ENCODE peak calls at places on chromosome 12, in seven cellular contexts. One of them, this sample, is unnamed.
A peak's percentile ranks its signal among the peaks of the same experiment; 100 is the strongest.

GRCh38 chr12:124437621-124438414 is 129.6 kb downstream of the NCOR2 start:
- DNase-seq in tibial artery: no peak
- DNase-seq in right cardiac atrium: no peak
- DNase-seq in adrenal gland: no peak
- DNase-seq in cardiac muscle cell: no peak
- DNase-seq in CD8-positive, alpha-beta memory T cell: no peak
- DNase-seq in neural progenitor cell: peak; percentile 59
- DNase-seq in this sample: no peak

GRCh38 chr12:87924149-87924548 is 105.1 kb downstream of the C12orf50 start:
- DNase-seq in tibial artery: no peak
- DNase-seq in right cardiac atrium: no peak
- DNase-seq in adrenal gland: no peak
- DNase-seq in cardiac muscle cell: no peak
- DNase-seq in CD8-positive, alpha-beta memory T cell: no peak
- DNase-seq in neural progenitor cell: no peak
- DNase-seq in this sample: no peak

GRCh38 chr12:75208851-75209781 is 523 bp downstream of the KCNC2 start:
- DNase-seq in tibial artery: no peak
- DNase-seq in right cardiac atrium: no peak
- DNase-seq in adrenal gland: peak; percentile 19
- DNase-seq in cardiac muscle cell: peak; percentile 34
- DNase-seq in CD8-positive, alpha-beta memory T cell: no peak
- DNase-seq in neural progenitor cell: peak; percentile 85
- DNase-seq in this sample: peak; percentile 48

GRCh38 chr12:28489256-28489655 is 299.0 kb downstream of the CCDC91 start:
- DNase-seq in tibial artery: no peak
- DNase-seq in right cardiac atrium: no peak
- DNase-seq in adrenal gland: no peak
- DNase-seq in cardiac muscle cell: peak; percentile 67
- DNase-seq in CD8-positive, alpha-beta memory T cell: no peak
- DNase-seq in neural progenitor cell: no peak
- DNase-seq in this sample: no peak

GRCh38 chr12:124397807-124398577 is 103.1 kb downstream of the RFLNA start:
- DNase-seq in tibial artery: no peak
- DNase-seq in right cardiac atrium: peak; percentile 57
- DNase-seq in adrenal gland: peak; percentile 67
- DNase-seq in cardiac muscle cell: peak; percentile 76
- DNase-seq in CD8-positive, alpha-beta memory T cell: no peak
- DNase-seq in neural progenitor cell: no peak
- DNase-seq in this sample: no peak

GRCh38 chr12:24079083-24079482 is 129.6 kb upstream of the SOX5 start:
- DNase-seq in tibial artery: no peak
- DNase-seq in right cardiac atrium: no peak
- DNase-seq in adrenal gland: no peak
- DNase-seq in cardiac muscle cell: no peak
- DNase-seq in CD8-positive, alpha-beta memory T cell: no peak
- DNase-seq in neural progenitor cell: no peak
- DNase-seq in this sample: no peak

GRCh38 chr12:3692616-3693365 is 60.1 kb downstream of the CRACR2A start:
- DNase-seq in tibial artery: no peak
- DNase-seq in right cardiac atrium: no peak
- DNase-seq in adrenal gland: no peak
- DNase-seq in cardiac muscle cell: no peak
- DNase-seq in CD8-positive, alpha-beta memory T cell: no peak
- DNase-seq in neural progenitor cell: no peak
- DNase-seq in this sample: no peak

GRCh38 chr12:62588916-62589315 is 122.3 kb downstream of the MON2 start:
- DNase-seq in tibial artery: no peak
- DNase-seq in right cardiac atrium: no peak
- DNase-seq in adrenal gland: no peak
- DNase-seq in cardiac muscle cell: no peak
- DNase-seq in CD8-positive, alpha-beta memory T cell: no peak
- DNase-seq in neural progenitor cell: no peak
- DNase-seq in this sample: no peak

GRCh38 chr12:25269701-25270100 is 19.0 kb upstream of the KRAS start:
- DNase-seq in tibial artery: no peak
- DNase-seq in right cardiac atrium: no peak
- DNase-seq in adrenal gland: no peak
- DNase-seq in cardiac muscle cell: no peak
- DNase-seq in CD8-positive, alpha-beta memory T cell: no peak
- DNase-seq in neural progenitor cell: no peak
- DNase-seq in this sample: no peak

GRCh38 chr12:32559434-32559833 is 119.7 kb upstream of the DNM1L start:
- DNase-seq in tibial artery: no peak
- DNase-seq in right cardiac atrium: no peak
- DNase-seq in adrenal gland: no peak
- DNase-seq in cardiac muscle cell: no peak
- DNase-seq in CD8-positive, alpha-beta memory T cell: no peak
- DNase-seq in neural progenitor cell: no peak
- DNase-seq in this sample: no peak

GRCh38 chr12:106745181-106745745 is 29.2 kb upstream of the RIC8B start:
- DNase-seq in tibial artery: no peak
- DNase-seq in right cardiac atrium: no peak
- DNase-seq in adrenal gland: no peak
- DNase-seq in cardiac muscle cell: no peak
- DNase-seq in CD8-positive, alpha-beta memory T cell: no peak
- DNase-seq in neural progenitor cell: no peak
- DNase-seq in this sample: no peak

DNA sequence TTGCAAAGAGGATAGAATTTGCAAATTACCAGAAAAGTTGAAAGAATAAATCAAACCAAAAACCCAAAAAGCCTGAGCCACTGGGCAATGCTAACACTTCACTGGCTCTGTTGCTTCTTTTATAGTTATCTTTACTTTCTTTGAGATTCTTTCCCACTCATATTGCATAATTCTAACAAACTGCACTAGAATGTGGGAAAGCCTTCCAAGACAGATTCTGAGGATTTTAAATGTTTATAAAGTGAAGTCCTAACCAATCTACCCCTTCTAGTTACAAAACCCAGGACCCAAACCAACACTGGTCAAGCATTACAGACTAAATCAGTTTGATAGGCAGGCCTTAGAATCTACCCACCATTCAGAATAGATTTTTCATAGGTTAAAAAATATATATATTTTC is 150.9 kb downstream of the MED13L start:
- DNase-seq in tibial artery: no peak
- DNase-seq in right cardiac atrium: no peak
- DNase-seq in adrenal gland: no peak
- DNase-seq in cardiac muscle cell: peak; percentile 54
- DNase-seq in CD8-positive, alpha-beta memory T cell: no peak
- DNase-seq in neural progenitor cell: no peak
- DNase-seq in this sample: no peak
- H3K4me1 ChIP-seq in tibial artery: peaks cover 100% of the 10 kb centered on the region
- H3K4me1 ChIP-seq in right cardiac atrium: peaks cover 8% of the 10 kb centered on the region
- H3K4me1 ChIP-seq in adrenal gland: peaks cover 65% of the 10 kb centered on the region
- H3K4me1 ChIP-seq in cardiac muscle cell: peaks cover 70% of the 10 kb centered on the region
- H3K4me1 ChIP-seq in CD8-positive, alpha-beta memory T cell: peaks cover 24% of the 10 kb centered on the region
- H3K4me1 ChIP-seq in neural progenitor cell: peaks cover 36% of the 10 kb centered on the region
- H3K4me1 ChIP-seq in this sample: peaks cover 4% of the 10 kb centered on the region

GRCh38 chr12:9143137-9143536 is 27.4 kb upstream of the A2M start:
- DNase-seq in tibial artery: no peak
- DNase-seq in right cardiac atrium: no peak
- DNase-seq in adrenal gland: no peak
- DNase-seq in cardiac muscle cell: no peak
- DNase-seq in CD8-positive, alpha-beta memory T cell: no peak
- DNase-seq in neural progenitor cell: no peak
- DNase-seq in this sample: no peak
- H3K9me3 ChIP-seq in tibial artery: peaks cover 9% of the 10 kb centered on the region
- H3K9me3 ChIP-seq in right cardiac atrium: peaks cover 3% of the 10 kb centered on the region
- H3K9me3 ChIP-seq in adrenal gland: peaks cover 8% of the 10 kb centered on the region
- H3K9me3 ChIP-seq in cardiac muscle cell: no peaks in the 10 kb centered on the region
- H3K9me3 ChIP-seq in CD8-positive, alpha-beta memory T cell: no peaks in the 10 kb centered on the region
- H3K9me3 ChIP-seq in neural progenitor cell: peaks cover 14% of the 10 kb centered on the region
- H3K9me3 ChIP-seq in this sample: no peaks in the 10 kb centered on the region

DNA sequence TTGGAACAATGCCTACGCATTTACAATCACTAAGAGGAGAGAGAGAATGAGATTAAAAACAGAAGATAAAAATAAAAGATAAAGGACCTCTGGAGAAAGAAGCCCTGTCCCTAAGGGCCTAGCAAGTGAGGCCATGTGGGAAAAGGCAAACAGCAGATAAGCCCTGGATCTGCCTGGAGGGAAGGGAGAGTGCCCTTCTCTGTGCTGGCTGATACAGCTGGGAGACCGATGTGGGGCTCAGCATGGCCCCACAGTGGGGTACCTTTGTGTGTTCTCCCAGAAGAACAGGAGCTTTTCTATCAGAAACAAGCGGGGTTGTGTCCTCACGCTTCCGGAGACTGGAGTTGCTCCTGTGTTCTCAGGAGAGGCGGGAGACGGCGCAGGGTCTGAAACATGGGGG is 59.9 kb downstream of the TMCC3 start:
- DNase-seq in tibial artery: no peak
- DNase-seq in right cardiac atrium: no peak
- DNase-seq in adrenal gland: no peak
- DNase-seq in cardiac muscle cell: no peak
- DNase-seq in CD8-positive, alpha-beta memory T cell: no peak
- DNase-seq in neural progenitor cell: peak; percentile 66
- DNase-seq in this sample: no peak
- H3K4me1 ChIP-seq in tibial artery: peaks cover 21% of the 10 kb centered on the region
- H3K4me1 ChIP-seq in right cardiac atrium: peaks cover 7% of the 10 kb centered on the region
- H3K4me1 ChIP-seq in adrenal gland: no peaks in the 10 kb centered on the region
- H3K4me1 ChIP-seq in cardiac muscle cell: no peaks in the 10 kb centered on the region
- H3K4me1 ChIP-seq in CD8-positive, alpha-beta memory T cell: no peaks in the 10 kb centered on the region
- H3K4me1 ChIP-seq in neural progenitor cell: peaks cover 23% of the 10 kb centered on the region
- H3K4me1 ChIP-seq in this sample: no peaks in the 10 kb centered on the region

GRCh38 chr12:34107781-34108404 is 85.6 kb downstream of the ALG10 start:
- DNase-seq in tibial artery: no peak
- DNase-seq in right cardiac atrium: no peak
- DNase-seq in adrenal gland: no peak
- DNase-seq in cardiac muscle cell: no peak
- DNase-seq in CD8-positive, alpha-beta memory T cell: no peak
- DNase-seq in neural progenitor cell: no peak
- DNase-seq in this sample: no peak
- H3K9me3 ChIP-seq in tibial artery: no peaks in the 10 kb centered on the region
- H3K9me3 ChIP-seq in right cardiac atrium: no peaks in the 10 kb centered on the region
- H3K9me3 ChIP-seq in adrenal gland: no peaks in the 10 kb centered on the region
- H3K9me3 ChIP-seq in cardiac muscle cell: no peaks in the 10 kb centered on the region
- H3K9me3 ChIP-seq in CD8-positive, alpha-beta memory T cell: no peaks in the 10 kb centered on the region
- H3K9me3 ChIP-seq in neural progenitor cell: peaks cover 5% of the 10 kb centered on the region
- H3K9me3 ChIP-seq in this sample: peaks cover 10% of the 10 kb centered on the region

GRCh38 chr12:113242018-113242418 is 20.8 kb downstream of the TPCN1 start:
- DNase-seq in tibial artery: no peak
- DNase-seq in right cardiac atrium: no peak
- DNase-seq in adrenal gland: peak; percentile 37
- DNase-seq in cardiac muscle cell: no peak
- DNase-seq in CD8-positive, alpha-beta memory T cell: no peak
- DNase-seq in neural progenitor cell: no peak
- DNase-seq in this sample: no peak
- H3K4me1 ChIP-seq in tibial artery: peaks cover 99% of the 10 kb centered on the region
- H3K4me1 ChIP-seq in right cardiac atrium: peaks cover 40% of the 10 kb centered on the region
- H3K4me1 ChIP-seq in adrenal gland: peaks cover 64% of the 10 kb centered on the region
- H3K4me1 ChIP-seq in cardiac muscle cell: peaks cover 9% of the 10 kb centered on the region
- H3K4me1 ChIP-seq in CD8-positive, alpha-beta memory T cell: no peaks in the 10 kb centered on the region
- H3K4me1 ChIP-seq in neural progenitor cell: peaks cover 13% of the 10 kb centered on the region
- H3K4me1 ChIP-seq in this sample: peaks cover 10% of the 10 kb centered on the region

DNA sequence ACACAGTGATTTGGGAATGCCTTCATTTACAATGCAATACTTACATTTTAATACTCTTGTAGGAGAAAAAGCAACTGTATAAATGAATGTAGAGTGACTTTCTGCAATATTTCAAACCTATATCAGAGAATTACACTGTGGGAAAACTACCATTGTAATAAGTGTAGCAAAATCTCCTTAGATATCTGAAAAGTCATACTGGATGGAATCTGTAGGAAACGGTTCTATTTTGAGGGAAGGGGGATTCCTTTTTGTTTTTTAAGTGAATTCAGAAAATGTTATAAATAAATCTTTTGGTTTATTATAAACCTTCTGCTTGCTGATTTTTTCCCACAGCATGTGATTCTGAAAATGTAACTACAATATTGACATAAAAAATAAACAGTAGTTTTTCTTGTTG is 23.0 kb downstream of the ZNF891 start:
- DNase-seq in tibial artery: no peak
- DNase-seq in right cardiac atrium: no peak
- DNase-seq in adrenal gland: no peak
- DNase-seq in cardiac muscle cell: no peak
- DNase-seq in CD8-positive, alpha-beta memory T cell: no peak
- DNase-seq in neural progenitor cell: no peak
- DNase-seq in this sample: no peak
- H3K9me3 ChIP-seq in tibial artery: peaks cover 99% of the 10 kb centered on the region
- H3K9me3 ChIP-seq in right cardiac atrium: peaks cover 15% of the 10 kb centered on the region
- H3K9me3 ChIP-seq in adrenal gland: peaks cover 98% of the 10 kb centered on the region
- H3K9me3 ChIP-seq in cardiac muscle cell: peaks cover 41% of the 10 kb centered on the region
- H3K9me3 ChIP-seq in CD8-positive, alpha-beta memory T cell: peaks cover 85% of the 10 kb centered on the region
- H3K9me3 ChIP-seq in neural progenitor cell: peaks cover 83% of the 10 kb centered on the region
- H3K9me3 ChIP-seq in this sample: peaks cover 13% of the 10 kb centered on the region

DNA sequence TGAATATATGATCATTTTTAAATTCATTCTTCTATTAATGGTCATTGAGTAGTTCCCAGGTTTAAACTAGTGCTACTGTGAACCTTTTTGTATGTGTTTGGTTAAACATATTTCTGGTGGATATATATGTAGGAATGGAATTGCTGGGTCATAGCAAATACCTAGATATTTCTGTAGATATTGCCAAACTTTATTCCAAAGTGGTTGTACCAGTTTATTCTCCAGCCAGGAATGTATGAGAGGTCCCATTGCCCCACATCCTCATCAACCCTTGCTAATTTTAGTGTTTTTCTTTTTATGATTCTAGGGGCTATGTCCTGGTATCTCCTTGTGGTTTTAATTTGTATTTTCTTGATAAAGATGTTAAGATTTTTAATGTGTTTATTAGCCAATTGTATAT is 3.1 kb downstream of the VEZT start:
- DNase-seq in tibial artery: no peak
- DNase-seq in right cardiac atrium: no peak
- DNase-seq in adrenal gland: no peak
- DNase-seq in cardiac muscle cell: no peak
- DNase-seq in CD8-positive, alpha-beta memory T cell: no peak
- DNase-seq in neural progenitor cell: no peak
- DNase-seq in this sample: no peak
- H3K4me1 ChIP-seq in tibial artery: peaks cover 71% of the 10 kb centered on the region
- H3K4me1 ChIP-seq in right cardiac atrium: peaks cover 2% of the 10 kb centered on the region
- H3K4me1 ChIP-seq in adrenal gland: peaks cover 5% of the 10 kb centered on the region
- H3K4me1 ChIP-seq in cardiac muscle cell: peaks cover 20% of the 10 kb centered on the region
- H3K4me1 ChIP-seq in CD8-positive, alpha-beta memory T cell: peaks cover 17% of the 10 kb centered on the region
- H3K4me1 ChIP-seq in neural progenitor cell: peaks cover 23% of the 10 kb centered on the region
- H3K4me1 ChIP-seq in this sample: peaks cover 1% of the 10 kb centered on the region

This sample was measured in iPS DF 6.9.